ENCODE peak calls at places on chromosomes 13 and 19, in seven cellular contexts. Z, F, T, S, E, H and Y are unnamed samples.

GRCh38 chr13:112891477-112892401 is 77.3 kb upstream of the MCF2L start:
- DNase-seq in Z (no peak), F (no peak), T (no peak), S (peak; percentile 63), E (peak; percentile 76), H (no peak), Y (no peak)

GRCh38 chr13:21511841-21512240 is 52.7 kb upstream of the ZDHHC20 start:
- DNase-seq in Z (peak; percentile 31), F (no peak), T (no peak), S (no peak), E (no peak), H (no peak), Y (no peak)

GRCh38 chr19:54179921-54180452 is 7.0 kb upstream of the TMC4 start:
- DNase-seq in Z (peak; percentile 60), F (peak; percentile 92), T (peak; percentile 99), S (peak; percentile 98), E (peak; percentile 84), H (peak; percentile 64), Y (peak; percentile 89)

GRCh38 chr13:110239280-110240120 is 67.5 kb downstream of the COL4A1 start:
- DNase-seq in Z (no peak), F (no peak), T (no peak), S (no peak), E (no peak), H (no peak), Y (no peak)

GRCh38 chr19:48379058-48379457 is 12.3 kb downstream of the KDELR1 start:
- DNase-seq in Z (no peak), F (no peak), T (no peak), S (no peak), E (no peak), H (no peak), Y (no peak)

GRCh38 chr13:25733061-25733491 is 318.7 kb downstream of the SHISA2 start:
- DNase-seq in Z (no peak), F (no peak), T (peak; percentile 25), S (no peak), E (no peak), H (peak; percentile 83), Y (no peak)

GRCh38 chr19:38588041-38588440 is 29.7 kb downstream of the MAP4K1 start:
- DNase-seq in Z (no peak), F (no peak), T (no peak), S (no peak), E (no peak), H (no peak), Y (no peak)

GRCh38 chr19:49685845-49686332 is 3.5 kb upstream of the ADM5 start:
- DNase-seq in Z (no peak), F (no peak), T (no peak), S (no peak), E (no peak), H (no peak), Y (no peak)

GRCh38 chr19:53394974-53395839 is at the start of gene ZNF765:
- DNase-seq in Z (peak; percentile 85), F (peak; percentile 47), T (peak; percentile 96), S (peak; percentile 94), E (peak; percentile 93), H (peak; percentile 98), Y (peak; percentile 91)

GRCh38 chr19:13019330-13019729 is 24.1 kb downstream of the NFIX start:
- DNase-seq in Z (no peak), F (no peak), T (no peak), S (no peak), E (no peak), H (no peak), Y (no peak)

GRCh38 chr19:13016628-13017305 is 21.5 kb downstream of the NFIX start:
- DNase-seq in Z (no peak), F (no peak), T (peak; percentile 46), S (no peak), E (no peak), H (no peak), Y (no peak)

GRCh38 chr19:13016245-13016627 is 21.0 kb downstream of the NFIX start:
- DNase-seq in Z (no peak), F (no peak), T (no peak), S (no peak), E (no peak), H (no peak), Y (no peak)

GRCh38 chr19:13018037-13018914 is 23.0 kb downstream of the NFIX start:
- DNase-seq in Z (peak; percentile 35), F (no peak), T (peak; percentile 41), S (peak; percentile 55), E (no peak), H (no peak), Y (no peak)

GRCh38 chr19:13017306-13018036 is 22.2 kb downstream of the NFIX start:
- DNase-seq in Z (no peak), F (no peak), T (peak; percentile 63), S (peak; percentile 54), E (no peak), H (no peak), Y (no peak)
- H3K23ac ChIP-seq in Z (peak overlapping the region; percentile 57), F (no peak overlapping the region), T (no peak overlapping the region), S (no peak overlapping the region), E (no peak overlapping the region), H (no peak overlapping the region), Y (no peak overlapping the region)

GRCh38 chr19:4055209-4055552 is 11.5 kb downstream of the ZBTB7A start:
- DNase-seq in Z (no peak), F (no peak), T (no peak), S (no peak), E (no peak), H (no peak), Y (no peak)

GRCh38 chr19:4052114-4052992 is 14.3 kb downstream of the ZBTB7A start:
- DNase-seq in Z (peak; percentile 20), F (no peak), T (no peak), S (no peak), E (no peak), H (no peak), Y (no peak)

GRCh38 chr19:4053423-4054324 is 13.0 kb downstream of the ZBTB7A start:
- DNase-seq in Z (no peak), F (no peak), T (no peak), S (no peak), E (no peak), H (no peak), Y (no peak)

GRCh38 chr19:4052993-4053422 is 13.7 kb downstream of the ZBTB7A start:
- DNase-seq in Z (no peak), F (no peak), T (no peak), S (no peak), E (no peak), H (no peak), Y (no peak)

DNA sequence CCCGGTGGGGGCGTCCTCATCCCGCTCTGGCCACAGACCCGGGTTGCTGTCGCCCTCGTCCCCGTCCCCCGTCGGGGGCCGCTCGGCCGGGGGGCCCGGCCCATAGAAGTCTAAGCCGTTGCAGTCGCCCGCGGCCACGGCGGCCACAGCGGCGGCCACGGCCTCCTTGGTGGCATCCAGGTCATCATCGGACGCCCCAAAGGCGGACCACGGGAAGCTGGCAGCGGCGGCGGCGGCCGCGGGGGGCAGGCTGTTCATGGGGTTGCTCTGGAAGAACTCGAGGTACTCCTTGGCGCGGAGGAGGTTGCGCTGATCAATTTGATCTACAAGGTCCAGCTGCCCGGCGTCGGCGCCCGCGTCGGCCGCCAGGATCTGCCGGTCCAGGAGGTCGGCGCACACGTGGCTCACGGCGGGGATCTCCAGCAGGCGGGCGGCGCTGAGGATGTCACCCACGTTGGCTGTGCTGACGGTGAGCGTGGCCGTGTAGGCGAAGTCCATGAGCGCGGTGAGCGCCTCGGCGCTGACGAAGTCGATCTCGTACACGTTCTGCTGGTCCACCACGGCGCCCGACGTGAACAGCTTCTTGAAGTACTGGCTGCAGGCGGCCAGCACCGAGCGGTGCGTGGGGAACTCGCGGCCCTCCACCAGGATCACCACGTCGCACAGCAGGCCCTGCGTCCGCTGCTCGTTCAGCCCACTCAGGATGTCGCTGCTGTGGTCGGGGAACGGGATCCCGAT is 12.1 kb downstream of the ZBTB7A start:
- DNase-seq in Z (no peak), F (no peak), T (no peak), S (no peak), E (no peak), H (no peak), Y (no peak)
- H3K4me1 ChIP-seq in Z (peaks cover 35% of the 10 kb centered on the region), F (peaks cover 8% of the 10 kb centered on the region), T (no peaks in the 10 kb centered on the region), S (no peaks in the 10 kb centered on the region), E (peaks cover 13% of the 10 kb centered on the region), H (peaks cover 29% of the 10 kb centered on the region), Y (peaks cover 51% of the 10 kb centered on the region)

DNA sequence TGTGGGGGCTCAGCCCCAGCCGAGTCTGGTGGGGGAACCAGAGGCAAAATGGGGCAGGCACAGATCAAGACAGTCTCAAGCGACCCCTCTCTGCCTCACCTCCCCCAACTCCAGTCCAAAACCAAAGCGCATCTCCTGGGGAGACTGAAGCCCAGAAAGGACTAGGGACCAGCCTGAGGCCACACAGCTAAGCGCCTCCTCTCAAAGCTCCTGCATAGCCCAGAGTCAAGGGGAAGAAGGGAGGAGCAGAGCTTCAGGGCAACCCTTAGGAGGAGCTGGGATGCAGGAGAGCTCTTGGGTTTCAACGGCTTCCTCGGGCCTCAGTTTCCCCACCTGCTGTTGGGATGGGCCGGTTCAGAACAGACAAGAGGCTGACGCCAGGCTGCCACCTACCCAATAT is 19.9 kb upstream of the SEMA6B start:
- DNase-seq in Z (no peak), F (no peak), T (no peak), S (no peak), E (no peak), H (no peak), Y (no peak)
- H3K23ac ChIP-seq in Z (no peak overlapping the region), F (no peak overlapping the region), T (no peak overlapping the region), S (no peak overlapping the region), E (no peak overlapping the region), H (no peak overlapping the region), Y (no peak overlapping the region)

GRCh38 chr19:19167612-19168011 is 2.5 kb downstream of the MEF2B start:
- DNase-seq in Z (no peak), F (no peak), T (no peak), S (no peak), E (no peak), H (no peak), Y (no peak)
- H3K4me1 ChIP-seq in Z (peaks cover 22% of the 10 kb centered on the region), F (peaks cover 22% of the 10 kb centered on the region), T (no peaks in the 10 kb centered on the region), S (no peaks in the 10 kb centered on the region), E (peaks cover 13% of the 10 kb centered on the region), H (peaks cover 5% of the 10 kb centered on the region), Y (peaks cover 16% of the 10 kb centered on the region)